ENCODE peak calls at places on chromosomes 3 and 15, in eight cellular contexts. Y, I, O, X, N, T, Q and E are unnamed samples.

GRCh38 chr3:137347817-137348368 is 390.1 kb downstream of the IL20RB start:
- DNase-seq in Y (no peak), I (peak), O (no peak), X (no peak), N (no peak), T (no peak), Q (no peak), E (no peak)

GRCh38 chr3:126654571-126655393 is at the start of gene TXNRD3:
- DNase-seq in Y (peak), I (peak), O (peak), X (peak), N (peak), T (peak), Q (no peak), E (no peak)

GRCh38 chr3:127908202-127908601 is 6.8 kb upstream of the KBTBD12 start:
- DNase-seq in Y (no peak), I (no peak), O (no peak), X (no peak), N (no peak), T (no peak), Q (no peak), E (no peak)

GRCh38 chr15:82021992-82022391 is 23.8 kb downstream of the MEX3B start:
- DNase-seq in Y (no peak), I (no peak), O (no peak), X (no peak), N (no peak), T (no peak), Q (peak), E (peak)

GRCh38 chr15:69874321-69874720 is 223.4 kb downstream of the TLE3 start:
- DNase-seq in Y (no peak), I (no peak), O (no peak), X (no peak), N (no peak), T (no peak), Q (no peak), E (no peak)

GRCh38 chr3:125003369-125003853 is 52.4 kb downstream of the HEG1 start:
- DNase-seq in Y (no peak), I (no peak), O (peak), X (peak), N (no peak), T (no peak), Q (peak), E (peak)

GRCh38 chr3:154900777-154901176 is 179.3 kb upstream of the MME start:
- DNase-seq in Y (no peak), I (no peak), O (no peak), X (no peak), N (no peak), T (no peak), Q (no peak), E (no peak)

GRCh38 chr15:62559049-62559733 is 394.1 kb upstream of the C2CD4B start:
- DNase-seq in Y (no peak), I (no peak), O (peak), X (no peak), N (no peak), T (no peak), Q (no peak), E (peak)

GRCh38 chr3:31980530-31981205 is 394 bp downstream of the OSBPL10 start:
- DNase-seq in Y (peak), I (peak), O (peak), X (peak), N (peak), T (peak), Q (no peak), E (no peak)

GRCh38 chr3:188546835-188547670 is 393.1 kb downstream of the LPP start:
- DNase-seq in Y (peak), I (no peak), O (no peak), X (no peak), N (no peak), T (no peak), Q (peak), E (no peak)

GRCh38 chr3:30266536-30266935 is 339.9 kb upstream of the TGFBR2 start:
- DNase-seq in Y (no peak), I (no peak), O (no peak), X (no peak), N (no peak), T (no peak), Q (no peak), E (no peak)

GRCh38 chr3:24709921-24710320 is 215.3 kb upstream of the THRB start:
- DNase-seq in Y (no peak), I (no peak), O (no peak), X (no peak), N (no peak), T (no peak), Q (no peak), E (no peak)

GRCh38 chr3:118436863-118437262 is 597.8 kb downstream of the IGSF11 start:
- DNase-seq in Y (no peak), I (peak), O (no peak), X (no peak), N (no peak), T (no peak), Q (no peak), E (no peak)

GRCh38 chr3:111667621-111668239 is 72.6 kb upstream of the ZBED2 start:
- DNase-seq in Y (peak), I (no peak), O (peak), X (no peak), N (peak), T (peak), Q (no peak), E (no peak)

GRCh38 chr3:59713971-59714370 is 664.1 kb upstream of the CFAP20DC start:
- DNase-seq in Y (no peak), I (no peak), O (no peak), X (no peak), N (no peak), T (no peak), Q (no peak), E (no peak)

GRCh38 chr3:59717679-59718205 is 667.9 kb upstream of the CFAP20DC start:
- DNase-seq in Y (no peak), I (no peak), O (no peak), X (no peak), N (no peak), T (no peak), Q (no peak), E (no peak)
- H3K4me3 ChIP-seq in Y (no peak), I (no peak), O (no peak), X (no peak), N (no peak), T (no peak), Q (no peak), E (no peak)

DNA sequence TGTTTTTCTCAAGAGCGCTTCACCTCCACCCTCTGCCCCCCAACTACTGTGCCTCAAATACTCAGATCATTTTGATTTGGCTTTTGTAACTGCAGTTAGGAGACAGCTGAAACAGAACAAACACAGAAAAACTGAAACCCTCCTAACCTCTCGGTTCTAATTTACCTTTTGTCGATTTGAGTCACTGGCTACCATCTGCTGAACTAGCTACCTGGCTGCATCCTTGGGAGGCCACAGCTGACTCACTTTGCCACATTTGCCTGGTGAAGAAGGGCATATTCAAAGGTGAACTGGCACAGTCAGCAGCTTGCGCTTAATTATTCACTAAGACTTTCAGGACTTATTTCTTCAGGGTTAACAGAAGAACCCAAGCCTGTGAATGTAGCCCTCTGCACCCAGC is 117.7 kb downstream of the FOXB1 start:
- DNase-seq in Y (no peak), I (no peak), O (no peak), X (no peak), N (no peak), T (no peak), Q (no peak), E (no peak)
- H3K4me3 ChIP-seq in Y (no peak), I (no peak), O (no peak), X (no peak), N (no peak), T (no peak), Q (no peak), E (no peak)

DNA sequence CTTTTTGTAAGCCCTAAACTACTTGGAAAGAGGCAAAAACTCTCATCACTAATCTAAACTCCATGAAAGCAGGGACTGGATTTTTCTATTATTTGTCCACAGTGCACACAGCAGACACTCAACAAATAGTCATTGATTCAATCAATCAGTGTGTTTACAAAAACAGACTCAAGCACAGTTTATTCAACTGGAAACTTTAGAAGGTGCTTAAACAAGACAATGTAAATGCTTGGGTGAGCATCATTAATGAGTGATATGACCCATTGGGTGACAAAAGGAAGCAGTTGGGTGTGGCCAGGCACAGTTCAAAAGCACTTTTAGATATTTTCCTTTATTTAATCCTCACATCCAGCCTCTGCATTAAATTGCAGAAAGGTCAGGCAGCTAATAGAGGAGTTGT is 32.0 kb upstream of the PPP4R2 start:
- DNase-seq in Y (no peak), I (no peak), O (no peak), X (no peak), N (no peak), T (no peak), Q (no peak), E (no peak)
- H3K4me3 ChIP-seq in Y (no peak), I (no peak), O (no peak), X (no peak), N (no peak), T (no peak), Q (no peak), E (no peak)

GRCh38 chr15:38073278-38073930 is 139.0 kb downstream of the TMCO5A start:
- DNase-seq in Y (peak), I (peak), O (no peak), X (no peak), N (no peak), T (peak), Q (no peak), E (no peak)
- H3K4me3 ChIP-seq in Y (peak), I (peak), O (peak), X (no peak), N (no peak), T (peak), Q (peak), E (peak)

GRCh38 chr3:141796436-141797166 is 33.4 kb downstream of the GRK7 start:
- DNase-seq in Y (peak), I (no peak), O (no peak), X (no peak), N (peak), T (peak), Q (no peak), E (peak)

GRCh38 chr3:141795719-141796435 is 32.7 kb downstream of the GRK7 start:
- DNase-seq in Y (no peak), I (peak), O (peak), X (peak), N (peak), T (peak), Q (no peak), E (no peak)

GRCh38 chr3:141798455-141798854 is 35.2 kb downstream of the GRK7 start:
- DNase-seq in Y (no peak), I (peak), O (no peak), X (peak), N (no peak), T (no peak), Q (no peak), E (no peak)

GRCh38 chr3:141797167-141797773 is 34.1 kb downstream of the GRK7 start:
- DNase-seq in Y (peak), I (peak), O (peak), X (peak), N (peak), T (peak), Q (no peak), E (peak)

DNA sequence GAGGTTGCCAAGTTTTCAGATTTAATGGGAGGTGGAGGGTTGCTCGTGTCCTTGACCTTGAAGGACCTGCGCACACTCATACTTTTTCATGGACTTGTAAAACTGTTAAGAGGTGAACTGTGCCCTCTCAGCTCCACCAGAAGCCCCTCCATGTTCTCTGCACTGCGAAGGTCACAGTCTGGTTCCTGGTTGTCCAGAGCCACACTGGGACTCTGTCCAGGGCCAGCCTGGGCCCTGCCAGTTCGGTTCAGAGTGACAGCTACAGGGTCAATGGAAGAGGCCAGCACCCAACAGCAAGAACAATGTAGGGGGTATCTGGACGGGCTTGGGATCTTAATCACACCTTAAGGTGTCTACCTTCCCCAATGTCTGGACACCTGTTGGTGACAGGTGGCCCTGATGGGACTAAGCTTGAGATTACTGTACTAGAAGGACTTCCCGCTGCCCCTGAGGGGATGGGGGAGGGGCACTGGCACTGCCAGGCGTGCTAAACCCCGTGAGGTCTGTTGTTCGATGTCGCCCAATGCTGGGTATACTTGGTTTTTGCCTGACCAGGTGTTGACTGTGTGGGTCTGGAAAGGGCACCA is 34.7 kb downstream of the GRK7 start:
- DNase-seq in Y (no peak), I (no peak), O (no peak), X (peak), N (no peak), T (no peak), Q (no peak), E (no peak)
- H3K4me3 ChIP-seq in Y (peak), I (peak), O (peak), X (no peak), N (peak), T (peak), Q (no peak), E (peak)